ENCODE peak calls at places on chromosomes 12 and 14, in six cellular contexts. F is left cardiac atrium, E is memory B cell, L is uterus, Q is NCI-H1092 treated with DMSO at 0.1 percent for 48 hours, V is neural crest cell. I is an unnamed sample.

GRCh38 chr12:124551268-124552144 is 15.9 kb downstream of the NCOR2 start:
- DNase-seq in Q (peak; percentile 47), V (no peak), F (peak; percentile 62), L (peak; percentile 37), E (no peak), I (no peak)

GRCh38 chr14:70032447-70032846 is 153.2 kb downstream of the SMOC1 start:
- DNase-seq in E (no peak), F (no peak), V (no peak), L (no peak), Q (no peak), I (no peak)

GRCh38 chr12:94372379-94372930 is 87.2 kb downstream of the CEP83 start:
- DNase-seq in Q (no peak), E (no peak), V (no peak), L (no peak), F (no peak), I (no peak)

GRCh38 chr14:55583942-55584468 is 4.0 kb downstream of the KTN1 start:
- DNase-seq in Q (no peak), F (no peak), V (no peak), L (no peak), E (no peak), I (no peak)

GRCh38 chr14:103537175-103537990 is 8.4 kb downstream of the TRMT61A start:
- DNase-seq in V (no peak), F (peak; percentile 20), L (no peak), Q (no peak), E (no peak), I (no peak)

GRCh38 chr12:63668028-63668799 is at the start of gene DPY19L2:
- DNase-seq in L (peak; percentile 76), E (no peak), F (peak; percentile 83), V (peak; percentile 72), Q (peak; percentile 86), I (no peak)

GRCh38 chr12:116323696-116324386 is 46.3 kb upstream of the MED13L start:
- DNase-seq in V (no peak), E (no peak), L (no peak), Q (no peak), F (no peak), I (no peak)

GRCh38 chr12:69906411-69907216 is 81.6 kb downstream of the MYRFL start:
- DNase-seq in E (no peak), L (no peak), V (no peak), F (no peak), Q (no peak), I (peak; percentile 90)

GRCh38 chr14:105087308-105087962 is 22.2 kb upstream of the GPR132 start:
- DNase-seq in V (no peak), L (peak; percentile 82), E (no peak), F (peak; percentile 52), Q (no peak), I (no peak)

GRCh38 chr14:65709576-65709975 is 297.0 kb downstream of the FUT8 start:
- DNase-seq in L (no peak), E (no peak), Q (no peak), F (no peak), V (no peak), I (no peak)

GRCh38 chr12:27619308-27619707 is 76.9 kb upstream of the REP15 start:
- DNase-seq in E (no peak), Q (no peak), V (no peak), L (no peak), F (no peak), I (no peak)

GRCh38 chr12:65596514-65597010 is 227.7 kb upstream of the HMGA2 start:
- DNase-seq in V (no peak), Q (no peak), L (no peak), F (no peak), E (no peak), I (no peak)

GRCh38 chr12:104549820-104550480 is 93.2 kb downstream of the CHST11 start:
- DNase-seq in E (no peak), V (no peak), L (no peak), Q (no peak), F (no peak), I (peak; percentile 12)

GRCh38 chr14:97071177-97071576 is 274.0 kb downstream of the VRK1 start:
- DNase-seq in F (no peak), V (no peak), Q (no peak), L (no peak), E (no peak), I (no peak)

GRCh38 chr14:77436042-77436441 is 12.7 kb upstream of the NOXRED1 start:
- DNase-seq in E (no peak), V (no peak), F (no peak), Q (no peak), L (no peak), I (no peak)

GRCh38 chr14:98382662-98383061 is 889.3 kb downstream of the BCL11B start:
- DNase-seq in E (no peak), L (no peak), F (no peak), V (no peak), Q (no peak), I (no peak)

GRCh38 chr12:102526701-102527100 is 46.3 kb upstream of the IGF1 start:
- DNase-seq in Q (no peak), F (no peak), V (no peak), E (no peak), L (peak; percentile 25), I (no peak)

GRCh38 chr12:116060765-116061164 is 216.7 kb downstream of the MED13L start:
- DNase-seq in Q (no peak), F (no peak), L (no peak), E (no peak), V (no peak), I (no peak)

GRCh38 chr12:100234166-100234565 is 32.7 kb downstream of the DEPDC4 start:
- DNase-seq in F (no peak), L (no peak), V (no peak), Q (no peak), E (no peak), I (no peak)